ENCODE peak calls at places on chromosomes 11 and 22, in four cellular contexts. One of them, this sample, is unnamed.

GRCh38 chr22:36368359-36368983 is 19.3 kb downstream of the MYH9 start:
- DNase-seq in esophagus muscularis mucosa: no peak
- DNase-seq in stomach: no peak
- DNase-seq in uterus: no peak
- DNase-seq in this sample: no peak

GRCh38 chr11:105315287-105315686 is 175.7 kb upstream of the CARD18 start:
- DNase-seq in esophagus muscularis mucosa: no peak
- DNase-seq in stomach: no peak
- DNase-seq in uterus: no peak
- DNase-seq in this sample: no peak

GRCh38 chr11:120714448-120714847 is 202.9 kb downstream of the GRIK4 start:
- DNase-seq in uterus: no peak
- DNase-seq in stomach: no peak
- DNase-seq in esophagus muscularis mucosa: no peak
- DNase-seq in this sample: no peak

GRCh38 chr11:73431431-73431830 is 55.2 kb downstream of the RELT start:
- DNase-seq in esophagus muscularis mucosa: no peak
- DNase-seq in stomach: no peak
- DNase-seq in uterus: no peak
- DNase-seq in this sample: no peak

GRCh38 chr11:83151274-83151977 is 5.5 kb upstream of the PCF11 start:
- DNase-seq in uterus: no peak
- DNase-seq in esophagus muscularis mucosa: no peak
- DNase-seq in stomach: no peak
- DNase-seq in this sample: no peak

GRCh38 chr11:221998-222789 is 13.9 kb downstream of the SIRT3 start:
- DNase-seq in stomach: no peak
- DNase-seq in esophagus muscularis mucosa: no peak
- DNase-seq in uterus: no peak
- DNase-seq in this sample: no peak

GRCh38 chr11:120055646-120056045 is 82.3 kb downstream of the TRIM29 start:
- DNase-seq in stomach: no peak
- DNase-seq in esophagus muscularis mucosa: peak; percentile 34
- DNase-seq in uterus: no peak
- DNase-seq in this sample: no peak

GRCh38 chr22:37746366-37747089 is 49.7 kb downstream of the TRIOBP start:
- DNase-seq in stomach: no peak
- DNase-seq in esophagus muscularis mucosa: no peak
- DNase-seq in uterus: no peak
- DNase-seq in this sample: no peak

GRCh38 chr11:2886191-2886894 is 768 bp upstream of the CDKN1C start:
- DNase-seq in uterus: peak; percentile 62
- DNase-seq in esophagus muscularis mucosa: no peak
- DNase-seq in stomach: no peak
- DNase-seq in this sample: no peak

GRCh38 chr11:103997082-103997481 is 39.4 kb upstream of the DDI1 start:
- DNase-seq in esophagus muscularis mucosa: no peak
- DNase-seq in uterus: no peak
- DNase-seq in stomach: no peak
- DNase-seq in this sample: no peak

GRCh38 chr11:122696662-122697061 is 41.1 kb downstream of the UBASH3B start:
- DNase-seq in esophagus muscularis mucosa: no peak
- DNase-seq in stomach: no peak
- DNase-seq in uterus: no peak
- DNase-seq in this sample: no peak

GRCh38 chr11:96391698-96392307 is 2.0 kb downstream of the JRKL start:
- DNase-seq in uterus: no peak
- DNase-seq in stomach: no peak
- DNase-seq in esophagus muscularis mucosa: no peak
- DNase-seq in this sample: no peak

GRCh38 chr22:44486538-44486937 is 11.5 kb downstream of the RTL6 start:
- DNase-seq in esophagus muscularis mucosa: no peak
- DNase-seq in uterus: no peak
- DNase-seq in stomach: no peak
- DNase-seq in this sample: no peak

GRCh38 chr11:106697058-106697457 is 321.2 kb downstream of the GUCY1A2 start:
- DNase-seq in esophagus muscularis mucosa: no peak
- DNase-seq in stomach: no peak
- DNase-seq in uterus: no peak
- DNase-seq in this sample: no peak

GRCh38 chr11:131908316-131908715 is 537.9 kb downstream of the NTM start:
- DNase-seq in esophagus muscularis mucosa: no peak
- DNase-seq in uterus: no peak
- DNase-seq in stomach: no peak
- DNase-seq in this sample: no peak

GRCh38 chr11:68954970-68955958 is 25.5 kb downstream of the MRGPRD start:
- DNase-seq in uterus: peak; percentile 70
- DNase-seq in stomach: peak; percentile 51
- DNase-seq in esophagus muscularis mucosa: no peak
- DNase-seq in this sample: no peak

GRCh38 chr11:693887-694562 is 997 bp downstream of the DEAF1 start:
- DNase-seq in uterus: peak; percentile 55
- DNase-seq in esophagus muscularis mucosa: no peak
- DNase-seq in stomach: no peak
- DNase-seq in this sample: no peak

GRCh38 chr11:112555491-112556364 is 295.1 kb upstream of the PLET1 start:
- DNase-seq in esophagus muscularis mucosa: no peak
- DNase-seq in stomach: peak; percentile 77
- DNase-seq in uterus: peak; percentile 22
- DNase-seq in this sample: peak; percentile 46

GRCh38 chr11:47430524-47430923 is 4.3 kb upstream of the PSMC3 start:
- DNase-seq in uterus: no peak
- DNase-seq in stomach: no peak
- DNase-seq in esophagus muscularis mucosa: no peak
- DNase-seq in this sample: no peak

GRCh38 chr11:121131656-121132055 is 30.6 kb downstream of the TECTA start:
- DNase-seq in stomach: no peak
- DNase-seq in uterus: no peak
- DNase-seq in esophagus muscularis mucosa: no peak
- DNase-seq in this sample: no peak

GRCh38 chr11:35056391-35057093 is 82.4 kb upstream of the CD44 start:
- DNase-seq in esophagus muscularis mucosa: no peak
- DNase-seq in uterus: no peak
- DNase-seq in stomach: no peak
- DNase-seq in this sample: no peak

GRCh38 chr11:72826191-72826941 is 12.2 kb downstream of the ATG16L2 start:
- DNase-seq in esophagus muscularis mucosa: no peak
- DNase-seq in uterus: peak; percentile 20
- DNase-seq in stomach: no peak
- DNase-seq in this sample: no peak

GRCh38 chr22:31346733-31347250 is 646 bp upstream of the PATZ1 start:
- DNase-seq in stomach: peak; percentile 63
- DNase-seq in esophagus muscularis mucosa: no peak
- DNase-seq in uterus: peak; percentile 59
- DNase-seq in this sample: no peak

GRCh38 chr11:130206141-130206540 is 46.6 kb downstream of the ST14 start:
- DNase-seq in uterus: no peak
- DNase-seq in esophagus muscularis mucosa: no peak
- DNase-seq in stomach: peak; percentile 20
- DNase-seq in this sample: no peak

GRCh38 chr22:39360242-39360641 is 10.5 kb downstream of the SYNGR1 start:
- DNase-seq in stomach: no peak
- DNase-seq in uterus: no peak
- DNase-seq in esophagus muscularis mucosa: no peak
- DNase-seq in this sample: no peak

GRCh38 chr11:118530683-118531596 is at the start of gene TMEM25:
- DNase-seq in esophagus muscularis mucosa: no peak
- DNase-seq in stomach: peak; percentile 70
- DNase-seq in uterus: peak; percentile 61
- DNase-seq in this sample: peak; percentile 59

GRCh38 chr11:7927635-7928034 is 3.4 kb downstream of the OR10A6 start:
- DNase-seq in uterus: no peak
- DNase-seq in esophagus muscularis mucosa: no peak
- DNase-seq in stomach: no peak
- DNase-seq in this sample: no peak

GRCh38 chr11:83566948-83567347 is 280.8 kb upstream of the CCDC90B start:
- DNase-seq in stomach: no peak
- DNase-seq in uterus: no peak
- DNase-seq in esophagus muscularis mucosa: no peak
- DNase-seq in this sample: no peak

GRCh38 chr11:118980191-118980881 is 8.8 kb downstream of the FOXR1 start:
- DNase-seq in uterus: no peak
- DNase-seq in stomach: no peak
- DNase-seq in esophagus muscularis mucosa: no peak
- DNase-seq in this sample: peak; percentile 34

GRCh38 chr22:50731811-50732624 is 6.0 kb upstream of the ACR start:
- DNase-seq in uterus: peak; percentile 24
- DNase-seq in stomach: peak; percentile 60
- DNase-seq in esophagus muscularis mucosa: no peak
- DNase-seq in this sample: no peak

GRCh38 chr22:40415531-40416266 is 45.3 kb downstream of the SGSM3 start:
- DNase-seq in uterus: no peak
- DNase-seq in stomach: no peak
- DNase-seq in esophagus muscularis mucosa: no peak
- DNase-seq in this sample: no peak

GRCh38 chr22:37283393-37283937 is 1.2 kb downstream of the CYTH4 start:
- DNase-seq in esophagus muscularis mucosa: no peak
- DNase-seq in uterus: no peak
- DNase-seq in stomach: no peak
- DNase-seq in this sample: no peak

GRCh38 chr11:35214792-35215193 is 75.8 kb downstream of the CD44 start:
- DNase-seq in stomach: no peak
- DNase-seq in esophagus muscularis mucosa: no peak
- DNase-seq in uterus: no peak
- DNase-seq in this sample: no peak

GRCh38 chr11:65868076-65868667 is 4.4 kb downstream of the EFEMP2 start:
- DNase-seq in esophagus muscularis mucosa: no peak
- DNase-seq in stomach: no peak
- DNase-seq in uterus: peak; percentile 42
- DNase-seq in this sample: no peak
- TF ChIP-seq POLR2A in esophagus muscularis mucosa: no peak
- TF ChIP-seq POLR2A in stomach: no peak
- TF ChIP-seq POLR2A in uterus: no peak
- TF ChIP-seq POLR2A in this sample: no peak

GRCh38 chr11:70127653-70128434 is 49.7 kb downstream of the ANO1 start:
- DNase-seq in esophagus muscularis mucosa: no peak
- DNase-seq in stomach: no peak
- DNase-seq in uterus: no peak
- DNase-seq in this sample: no peak

GRCh38 chr11:70124321-70125061 is 46.4 kb downstream of the ANO1 start:
- DNase-seq in stomach: no peak
- DNase-seq in esophagus muscularis mucosa: no peak
- DNase-seq in uterus: peak; percentile 75
- DNase-seq in this sample: no peak

GRCh38 chr11:70128435-70128906 is 50.4 kb downstream of the ANO1 start:
- DNase-seq in stomach: peak; percentile 74
- DNase-seq in esophagus muscularis mucosa: no peak
- DNase-seq in uterus: no peak
- DNase-seq in this sample: no peak

GRCh38 chr11:70129051-70129592 is 51.0 kb downstream of the ANO1 start:
- DNase-seq in esophagus muscularis mucosa: no peak
- DNase-seq in uterus: no peak
- DNase-seq in stomach: no peak
- DNase-seq in this sample: no peak

GRCh38 chr11:70126494-70126893 is 48.4 kb downstream of the ANO1 start:
- DNase-seq in uterus: no peak
- DNase-seq in esophagus muscularis mucosa: no peak
- DNase-seq in stomach: no peak
- DNase-seq in this sample: no peak
- H3K27me3 ChIP-seq in uterus: no peaks in the 10 kb centered on the region
- H3K27me3 ChIP-seq in esophagus muscularis mucosa: no peaks in the 10 kb centered on the region
- H3K27me3 ChIP-seq in stomach: no peaks in the 10 kb centered on the region
- H3K27me3 ChIP-seq in this sample: no peaks in the 10 kb centered on the region

DNA sequence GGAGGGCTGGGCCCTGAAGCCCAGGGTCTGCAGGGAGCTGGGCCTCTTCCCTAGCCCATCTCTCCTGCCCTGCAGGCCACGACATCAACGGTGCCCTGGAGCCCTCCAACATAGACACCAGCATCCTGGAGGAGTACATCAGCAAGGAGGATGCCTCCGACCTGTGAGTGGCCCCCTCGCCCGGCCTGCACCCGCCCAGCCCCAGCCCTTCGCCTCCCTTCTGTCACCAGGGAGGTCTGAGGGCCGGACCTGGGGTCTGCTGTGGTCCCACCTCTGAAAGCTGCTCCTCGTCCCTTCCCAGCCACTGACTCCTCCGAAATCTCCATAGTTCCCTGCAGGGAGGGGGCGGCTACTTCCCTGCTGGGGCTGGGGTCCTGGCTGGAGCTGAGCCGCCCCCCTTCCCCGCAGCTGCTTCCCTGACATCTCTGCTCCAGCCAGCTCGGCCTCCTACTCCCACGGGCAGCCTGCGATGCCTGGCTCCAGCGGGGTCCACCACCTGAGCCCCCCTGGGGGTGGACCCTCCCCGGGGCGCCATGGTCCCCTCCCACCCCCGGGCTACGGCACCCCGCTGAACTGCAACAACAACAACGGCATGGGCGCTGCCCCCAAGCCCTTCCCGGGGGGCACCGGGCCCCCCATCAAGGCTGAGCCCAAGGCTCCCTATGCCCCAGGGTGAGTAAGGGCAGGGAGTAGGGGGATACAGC is 13.3 kb downstream of the MYRF start:
- DNase-seq in uterus: no peak
- DNase-seq in stomach: no peak
- DNase-seq in esophagus muscularis mucosa: no peak
- DNase-seq in this sample: no peak
- H3K27ac ChIP-seq in uterus: peak overlapping the region; percentile 95
- H3K27ac ChIP-seq in stomach: peak overlapping the region; percentile 91
- H3K27ac ChIP-seq in esophagus muscularis mucosa: no peak overlapping the region
- H3K27ac ChIP-seq in this sample: no peak overlapping the region

GRCh38 chr11:93740031-93740801 is 1.1 kb downstream of the TAF1D start:
- DNase-seq in esophagus muscularis mucosa: no peak
- DNase-seq in uterus: no peak
- DNase-seq in stomach: no peak
- DNase-seq in this sample: no peak
- TF ChIP-seq POLR2A in esophagus muscularis mucosa: no peak
- TF ChIP-seq POLR2A in uterus: no peak
- TF ChIP-seq POLR2A in stomach: no peak
- TF ChIP-seq POLR2A in this sample: no peak

This sample was measured in gastrocnemius medialis.